ENCODE peak calls at places on chromosomes 5 and 9, in nine cellular contexts. Y, J, B, I, D, T, N, F and W are unnamed samples.

GRCh38 chr9:124322618-124323432 is 65.1 kb downstream of the NEK6 start:
- DNase-seq in D (no peak), I (no peak), B (no peak), F (peak; percentile 83), J (no peak), T (no peak), Y (no peak), N (no peak), W (no peak)

GRCh38 chr5:75337366-75338021 is 474 bp downstream of the HMGCR start:
- DNase-seq in D (no peak), F (no peak), T (no peak), I (peak; percentile 84), Y (no peak), B (no peak), N (peak; percentile 22), J (peak; percentile 42), W (no peak)

GRCh38 chr5:64594601-64595518 is 89.0 kb downstream of the RGS7BP start:
- DNase-seq in F (no peak), N (no peak), B (no peak), I (no peak), Y (no peak), J (no peak), T (no peak), D (no peak), W (no peak)

GRCh38 chr5:34041247-34041972 is 1.6 kb downstream of the C1QTNF3 start:
- DNase-seq in D (no peak), N (no peak), F (no peak), I (no peak), J (no peak), Y (no peak), T (no peak), B (no peak), W (no peak)

GRCh38 chr5:33194914-33195313 is 245.9 kb upstream of the TARS1 start:
- DNase-seq in T (no peak), B (no peak), F (no peak), I (no peak), J (no peak), Y (no peak), D (no peak), N (no peak), W (no peak)

GRCh38 chr5:159782995-159783300 is 133.3 kb upstream of the ADRA1B start:
- DNase-seq in J (no peak), I (no peak), D (no peak), B (no peak), F (no peak), T (no peak), Y (no peak), N (no peak), W (no peak)

GRCh38 chr5:45060686-45061085 is 251.9 kb downstream of the MRPS30 start:
- DNase-seq in I (no peak), B (no peak), T (no peak), J (no peak), Y (no peak), D (no peak), N (no peak), F (no peak), W (no peak)

GRCh38 chr5:168219515-168220410 is 71.7 kb upstream of the WWC1 start:
- DNase-seq in B (peak; percentile 55), J (no peak), D (peak; percentile 42), I (no peak), F (peak; percentile 45), Y (no peak), T (no peak), N (peak; percentile 62), W (peak; percentile 56)

GRCh38 chr5:159817262-159818029 is 98.8 kb upstream of the ADRA1B start:
- DNase-seq in I (no peak), B (peak; percentile 95), F (no peak), J (no peak), T (no peak), Y (no peak), D (no peak), N (peak; percentile 83), W (peak; percentile 49)

GRCh38 chr5:112636751-112637150 is 100.9 kb upstream of the APC start:
- DNase-seq in Y (no peak), I (no peak), N (no peak), F (no peak), B (no peak), T (no peak), D (no peak), J (no peak), W (no peak)

GRCh38 chr5:130706696-130707095 is 458.4 kb downstream of the HINT1 start:
- DNase-seq in I (no peak), D (no peak), J (no peak), Y (no peak), N (no peak), T (no peak), F (no peak), B (no peak), W (no peak)

GRCh38 chr5:53059281-53059680 is 50.3 kb downstream of the MOCS2 start:
- DNase-seq in N (peak; percentile 43), Y (no peak), I (no peak), D (no peak), B (no peak), J (no peak), T (no peak), F (no peak), W (no peak)

GRCh38 chr5:15598294-15598902 is 98.4 kb downstream of the FBXL7 start:
- DNase-seq in D (no peak), F (no peak), B (no peak), J (no peak), Y (no peak), T (no peak), I (no peak), N (peak; percentile 27), W (no peak)

GRCh38 chr9:37102476-37102875 is 17.9 kb upstream of the ZCCHC7 start:
- DNase-seq in T (no peak), B (no peak), J (no peak), Y (no peak), D (no peak), I (no peak), N (no peak), F (no peak), W (no peak)

GRCh38 chr5:72065751-72066255 is 41.5 kb upstream of the MAP1B start:
- DNase-seq in D (no peak), N (peak; percentile 67), B (peak; percentile 44), F (no peak), I (no peak), Y (no peak), J (no peak), T (no peak), W (peak; percentile 33)

GRCh38 chr9:36154213-36154952 is 14.8 kb upstream of the CCIN start:
- DNase-seq in N (no peak), T (no peak), F (no peak), B (no peak), J (peak; percentile 63), Y (no peak), D (peak; percentile 26), I (no peak), W (peak; percentile 65)

GRCh38 chr5:59079622-59080620 is 497.0 kb downstream of the RAB3C start:
- DNase-seq in F (no peak), D (no peak), N (peak; percentile 100), B (peak; percentile 99), Y (no peak), J (no peak), I (no peak), T (no peak), W (peak; percentile 93)

GRCh38 chr9:93682155-93682968 is 106.0 kb downstream of the PHF2 start:
- DNase-seq in J (peak; percentile 25), T (peak; percentile 22), N (peak; percentile 42), D (peak; percentile 9), F (peak; percentile 10), B (peak; percentile 26), Y (peak; percentile 13), I (peak; percentile 86), W (no peak)

GRCh38 chr5:179795863-179796833 is 2.4 kb downstream of the LTC4S start:
- DNase-seq in J (peak; percentile 83), B (peak; percentile 70), D (peak; percentile 47), F (peak; percentile 77), N (peak; percentile 83), Y (peak; percentile 25), I (peak; percentile 94), T (peak; percentile 58), W (peak; percentile 65)

GRCh38 chr9:136502196-136502595 is 19.4 kb upstream of the SEC16A start:
- DNase-seq in N (no peak), Y (no peak), I (no peak), J (no peak), B (no peak), T (no peak), F (no peak), D (no peak), W (no peak)

GRCh38 chr5:176414704-176415103 is 1.6 kb downstream of the CLTB start:
- DNase-seq in B (no peak), J (no peak), D (no peak), Y (no peak), F (no peak), T (no peak), I (no peak), N (no peak), W (no peak)

GRCh38 chr5:101995585-101995984 is 300.5 kb downstream of the SLCO4C1 start:
- DNase-seq in T (no peak), D (no peak), Y (no peak), N (no peak), I (no peak), J (no peak), F (no peak), B (peak; percentile 65), W (no peak)

GRCh38 chr9:86768709-86769108 is 178.6 kb downstream of the GAS1 start:
- DNase-seq in D (no peak), B (no peak), J (no peak), I (no peak), T (no peak), F (no peak), Y (no peak), N (no peak), W (no peak)

GRCh38 chr5:157571357-157571827 is 4.2 kb downstream of the ADAM19 start:
- DNase-seq in Y (no peak), F (peak; percentile 52), I (no peak), B (no peak), N (peak; percentile 85), T (no peak), D (no peak), J (peak; percentile 50), W (peak; percentile 90)

GRCh38 chr5:12023614-12024241 is 119.5 kb upstream of the CTNND2 start:
- DNase-seq in F (no peak), J (no peak), T (no peak), D (peak; percentile 4), B (peak; percentile 32), N (peak; percentile 42), Y (no peak), I (no peak), W (peak; percentile 25)

GRCh38 chr9:72524820-72525539 is 3.6 kb downstream of the TMC1 start:
- DNase-seq in N (peak; percentile 98), Y (no peak), D (no peak), T (no peak), J (peak; percentile 65), I (no peak), F (no peak), B (peak; percentile 99), W (peak; percentile 100)

GRCh38 chr5:40669606-40670005 is 10.1 kb upstream of the PTGER4 start:
- DNase-seq in B (no peak), Y (no peak), T (no peak), F (no peak), I (no peak), D (no peak), N (peak; percentile 74), J (no peak), W (no peak)

GRCh38 chr9:112495614-112496013 is 9.0 kb downstream of the KIAA1958 start:
- DNase-seq in T (no peak), N (no peak), B (no peak), F (peak; percentile 57), J (no peak), I (no peak), Y (no peak), D (no peak), W (no peak)

GRCh38 chr9:36901528-36901927 is 132.5 kb downstream of the PAX5 start:
- DNase-seq in T (no peak), B (no peak), D (no peak), F (no peak), J (no peak), Y (no peak), I (no peak), N (no peak), W (no peak)

GRCh38 chr5:20601678-20602100 is 613.7 kb upstream of the CDH18 start:
- DNase-seq in D (no peak), J (no peak), Y (no peak), F (no peak), N (peak; percentile 60), T (no peak), I (no peak), B (peak; percentile 26), W (peak; percentile 64)

GRCh38 chr5:67015577-67016290 is 180.9 kb downstream of the CD180 start:
- DNase-seq in F (no peak), I (no peak), B (peak; percentile 84), N (peak; percentile 72), D (no peak), T (no peak), J (no peak), Y (no peak), W (peak; percentile 91)